ENCODE peak calls at places on chromosome 14, in nine cellular contexts. V is hepatocyte, U is heart left ventricle, R is fibroblast of lung, Q is HCT116, M is neural progenitor cell, X is breast epithelium, O is ascending aorta, A is left ventricle myocardium inferior. P is an unnamed sample.
A peak's percentile ranks its signal among the peaks of the same experiment; 100 is the strongest.

GRCh38 chr14:37254411-37254947 is 56.7 kb downstream of the MIPOL1 start:
- DNase-seq in R (no peak), M (no peak), V (no peak), Q (no peak), A (no peak), X (no peak), U (no peak), O (no peak), P (no peak)

GRCh38 chr14:37864861-37865718 is 269.7 kb downstream of the TTC6 start:
- DNase-seq in M (no peak), O (no peak), Q (no peak), U (no peak), V (peak; percentile 46), R (peak; percentile 51), A (no peak), X (no peak), P (no peak)

GRCh38 chr14:69261761-69262331 is 1.9 kb downstream of the GALNT16 start:
- DNase-seq in V (peak; percentile 64), M (peak; percentile 42), R (no peak), X (no peak), U (peak; percentile 54), Q (no peak), A (peak; percentile 61), O (no peak), P (peak; percentile 51)

GRCh38 chr14:69153848-69154208 is 909 bp upstream of the DCAF5 start:
- DNase-seq in U (no peak), R (peak; percentile 29), V (peak; percentile 52), A (peak; percentile 24), O (no peak), Q (no peak), M (peak; percentile 36), X (no peak), P (no peak)

GRCh38 chr14:81269100-81269978 is 48.6 kb upstream of the GTF2A1 start:
- DNase-seq in X (no peak), A (no peak), M (peak; percentile 65), Q (peak; percentile 56), O (no peak), U (no peak), V (peak; percentile 76), R (peak; percentile 57), P (peak; percentile 48)

GRCh38 chr14:77025744-77026165 is 2.8 kb downstream of the IRF2BPL start:
- DNase-seq in X (no peak), U (no peak), O (no peak), V (no peak), Q (no peak), A (peak; percentile 31), M (peak; percentile 65), R (no peak), P (no peak)

GRCh38 chr14:25032092-25032784 is 17.7 kb downstream of the STXBP6 start:
- DNase-seq in M (no peak), O (no peak), Q (no peak), A (no peak), X (no peak), U (no peak), V (no peak), R (no peak), P (no peak)

GRCh38 chr14:92880851-92881250 is 42.1 kb upstream of the CHGA start:
- DNase-seq in R (peak; percentile 6), M (peak; percentile 69), A (no peak), X (no peak), U (no peak), Q (peak; percentile 22), O (no peak), V (peak; percentile 43), P (no peak)

GRCh38 chr14:72434856-72435255 is 459.0 kb downstream of the DPF3 start:
- DNase-seq in M (no peak), V (no peak), U (no peak), R (no peak), O (no peak), X (no peak), Q (no peak), A (no peak), P (no peak)

GRCh38 chr14:31323419-31323818 is 96.9 kb downstream of the HEATR5A start:
- DNase-seq in M (no peak), V (no peak), X (no peak), A (no peak), O (no peak), R (no peak), U (no peak), Q (no peak), P (no peak)

GRCh38 chr14:39050389-39050788 is 52.6 kb downstream of the SEC23A start:
- DNase-seq in U (no peak), A (no peak), R (peak; percentile 85), V (peak; percentile 53), X (no peak), O (no peak), M (no peak), Q (no peak), P (no peak)

GRCh38 chr14:105012171-105012985 is 8.5 kb downstream of the CDCA4 start:
- DNase-seq in U (no peak), X (no peak), O (no peak), R (no peak), A (no peak), Q (no peak), V (no peak), M (no peak), P (no peak)

GRCh38 chr14:33676135-33676566 is 274.7 kb downstream of the EGLN3 start:
- DNase-seq in A (peak; percentile 20), U (peak; percentile 19), Q (peak; percentile 16), V (peak; percentile 60), O (no peak), M (peak; percentile 80), X (no peak), R (peak; percentile 70), P (peak; percentile 40)

GRCh38 chr14:50943943-50944646 is at the start of gene PYGL:
- DNase-seq in A (peak; percentile 83), V (peak; percentile 84), M (peak; percentile 89), U (peak; percentile 84), O (no peak), Q (peak; percentile 43), X (peak; percentile 54), R (peak; percentile 76), P (peak; percentile 80)

GRCh38 chr14:35632276-35633071 is 98.5 kb downstream of the INSM2 start:
- DNase-seq in Q (no peak), R (peak; percentile 36), M (no peak), X (no peak), V (no peak), U (no peak), O (no peak), A (no peak), P (no peak)

GRCh38 chr14:79552778-79553177 is 658.5 kb downstream of the DIO2 start:
- DNase-seq in V (peak; percentile 55), X (no peak), A (no peak), R (peak; percentile 57), M (peak; percentile 55), U (no peak), O (no peak), Q (no peak), P (no peak)

GRCh38 chr14:72261068-72261467 is 328.8 kb downstream of the RGS6 start:
- DNase-seq in M (no peak), O (no peak), Q (no peak), R (no peak), A (no peak), V (no peak), U (no peak), X (no peak), P (no peak)

GRCh38 chr14:76352639-76353281 is 23.2 kb upstream of the ESRRB start:
- DNase-seq in V (peak; percentile 84), A (peak; percentile 59), U (peak; percentile 56), Q (no peak), R (peak; percentile 39), O (no peak), M (peak; percentile 92), X (no peak), P (peak; percentile 68)

GRCh38 chr14:94602722-94603121 is 9.5 kb upstream of the SERPINA3 start:
- DNase-seq in V (no peak), X (no peak), M (no peak), Q (no peak), A (no peak), R (no peak), U (no peak), O (no peak), P (no peak)
- H3K27ac ChIP-seq in V (peak overlapping the region; percentile 98), X (peak overlapping the region; percentile 68), M (no peak overlapping the region), Q (no peak overlapping the region), A (peak overlapping the region; percentile 78), R (no peak overlapping the region), U (peak overlapping the region; percentile 59), O (peak overlapping the region; percentile 79), P (no peak overlapping the region)

GRCh38 chr14:73807439-73807838 is 44.2 kb upstream of the PTGR2 start:
- DNase-seq in X (no peak), M (no peak), V (no peak), A (no peak), O (no peak), Q (no peak), R (no peak), U (no peak), P (no peak)

GRCh38 chr14:73809386-73809785 is 42.2 kb upstream of the PTGR2 start:
- DNase-seq in O (no peak), Q (no peak), X (no peak), U (no peak), A (no peak), V (no peak), M (no peak), R (no peak), P (no peak)

GRCh38 chr14:73802431-73803188 is 49.0 kb upstream of the PTGR2 start:
- DNase-seq in M (peak; percentile 35), Q (no peak), X (no peak), R (no peak), V (peak; percentile 66), U (no peak), O (no peak), A (no peak), P (no peak)

GRCh38 chr14:73800970-73801515 is 50.6 kb upstream of the PTGR2 start:
- DNase-seq in A (no peak), V (no peak), U (no peak), O (no peak), Q (no peak), X (no peak), R (no peak), M (no peak), P (no peak)

DNA sequence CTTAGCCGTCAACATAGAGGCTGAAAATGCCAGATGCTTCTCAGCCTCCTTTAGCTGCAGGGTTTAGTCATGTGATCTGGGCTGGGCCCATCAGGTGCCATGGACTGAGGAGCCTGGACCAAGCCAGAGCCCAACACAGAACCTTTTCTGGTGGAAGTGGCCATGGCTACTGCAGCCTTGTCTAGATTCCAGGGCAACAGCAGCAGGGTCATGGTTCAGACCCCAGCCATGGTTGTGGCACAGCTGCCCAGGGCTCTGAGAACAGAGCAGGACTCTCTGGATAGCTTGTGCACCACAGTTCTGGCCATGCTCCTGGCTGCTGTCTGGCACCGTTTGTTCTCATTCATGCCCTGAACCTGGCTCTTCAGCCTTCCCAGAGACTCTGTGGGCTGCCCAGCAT is 47.0 kb upstream of the PTGR2 start:
- DNase-seq in O (no peak), R (no peak), V (no peak), X (no peak), Q (no peak), A (no peak), M (no peak), U (no peak), P (no peak)
- H3K9me3 ChIP-seq in O (no peaks in the 10 kb centered on the region), R (no peaks in the 10 kb centered on the region), V (no peaks in the 10 kb centered on the region), X (no peaks in the 10 kb centered on the region), Q (no peaks in the 10 kb centered on the region), A (no peaks in the 10 kb centered on the region), M (no peaks in the 10 kb centered on the region), U (no peaks in the 10 kb centered on the region), P (no peaks in the 10 kb centered on the region)

GRCh38 chr14:101914083-101914482 is 50.3 kb upstream of the DYNC1H1 start:
- DNase-seq in O (no peak), M (no peak), Q (no peak), A (no peak), X (no peak), U (no peak), R (no peak), V (no peak), P (no peak)
- H3K36me3 ChIP-seq in O (peaks cover 54% of the 10 kb centered on the region), M (peaks cover 8% of the 10 kb centered on the region), Q (no peaks in the 10 kb centered on the region), A (peaks cover 69% of the 10 kb centered on the region), X (no peaks in the 10 kb centered on the region), U (peaks cover 16% of the 10 kb centered on the region), R (peaks cover 5% of the 10 kb centered on the region), V (no peaks in the 10 kb centered on the region), P (peaks cover 33% of the 10 kb centered on the region)

GRCh38 chr14:99824776-99825175 is 31.6 kb downstream of the EML1 start:
- DNase-seq in U (no peak), M (no peak), A (no peak), R (no peak), V (no peak), O (no peak), X (no peak), Q (no peak), P (no peak)
- H3K27ac ChIP-seq in U (no peak overlapping the region), M (no peak overlapping the region), A (no peak overlapping the region), R (no peak overlapping the region), V (no peak overlapping the region), O (no peak overlapping the region), X (no peak overlapping the region), Q (no peak overlapping the region), P (no peak overlapping the region)

P was measured in heart right ventricle.